ENCODE peak calls at places on chromosomes 5 and 9, in five cellular contexts. C is WTC11, Q is K562, T is HepG2, E is A549. U is an unnamed sample.

GRCh38 chr9:97854696-97855485 is 1.9 kb downstream of the FOXE1 start:
- DNase-seq in Q (no peak), T (no peak), E (no peak), C (no peak), U (peak)

GRCh38 chr9:133971121-133971951 is 20.8 kb downstream of the VAV2 start:
- DNase-seq in C (no peak), T (no peak), Q (no peak), E (no peak), U (no peak)

GRCh38 chr9:137064027-137064879 is 6.1 kb downstream of the SAPCD2 start:
- DNase-seq in Q (peak), T (peak), E (peak), C (peak), U (no peak)

GRCh38 chr5:166086568-166086967 is 2204.9 kb upstream of the WWC1 start:
- DNase-seq in T (no peak), C (no peak), E (no peak), Q (no peak), U (no peak)

GRCh38 chr5:141475625-141476131 is at the start of gene PCDHGC3:
- DNase-seq in E (peak), C (peak), T (peak), Q (no peak), U (no peak)

GRCh38 chr9:116452227-116452626 is 234.9 kb upstream of the TRIM32 start:
- DNase-seq in C (no peak), E (no peak), T (no peak), Q (no peak), U (no peak)

GRCh38 chr5:34487956-34488355 is 168.2 kb upstream of the RAI14 start:
- DNase-seq in T (no peak), E (no peak), Q (no peak), C (no peak), U (no peak)

GRCh38 chr9:12681620-12682019 is 11.6 kb upstream of the TYRP1 start:
- DNase-seq in Q (no peak), T (no peak), E (peak), C (no peak), U (no peak)

GRCh38 chr9:100216178-100216787 is 117.2 kb downstream of the INVS start:
- DNase-seq in E (peak), T (peak), C (peak), Q (peak), U (peak)

GRCh38 chr9:122580360-122580759 is 2.8 kb downstream of the OR1L8 start:
- DNase-seq in E (peak), Q (peak), C (no peak), T (no peak), U (no peak)

GRCh38 chr9:38682713-38683112 is 37.2 kb downstream of the FAM240B start:
- DNase-seq in Q (peak), E (peak), T (peak), C (no peak), U (no peak)

GRCh38 chr9:134891713-134892112 is 11.1 kb downstream of the FCN2 start:
- DNase-seq in C (no peak), T (no peak), E (no peak), Q (no peak), U (no peak)

GRCh38 chr5:112419050-112419595 is at the start of gene EPB41L4A:
- DNase-seq in Q (no peak), C (peak), E (peak), T (no peak), U (peak)

GRCh38 chr5:112420111-112420864 is 1.2 kb upstream of the EPB41L4A start:
- DNase-seq in E (peak), T (peak), C (peak), Q (peak), U (peak)

GRCh38 chr5:112419596-112420110 is 576 bp upstream of the EPB41L4A start:
- DNase-seq in T (no peak), E (peak), Q (peak), C (peak), U (peak)

GRCh38 chr5:112418412-112419049 is 546 bp downstream of the EPB41L4A start:
- DNase-seq in Q (no peak), C (no peak), E (no peak), T (no peak), U (no peak)

GRCh38 chr5:112417931-112418358 is 1.1 kb downstream of the EPB41L4A start:
- DNase-seq in Q (no peak), C (no peak), E (no peak), T (no peak), U (no peak)
- TF ChIP-seq JUN in Q (no peak), C (no peak), E (no peak), T (no peak), U (no peak)

GRCh38 chr5:109744261-109744660 is 54.5 kb downstream of the MAN2A1 start:
- DNase-seq in Q (no peak), T (no peak), E (no peak), C (no peak), U (no peak)

GRCh38 chr5:109753279-109753678 is 63.6 kb downstream of the MAN2A1 start:
- DNase-seq in E (no peak), T (no peak), Q (no peak), C (no peak), U (no peak)

GRCh38 chr5:109743770-109744212 is 54.1 kb downstream of the MAN2A1 start:
- DNase-seq in Q (peak), T (peak), E (peak), C (no peak), U (no peak)

GRCh38 chr5:109750407-109750806 is 60.7 kb downstream of the MAN2A1 start:
- DNase-seq in E (no peak), T (no peak), C (no peak), Q (no peak), U (no peak)

DNA sequence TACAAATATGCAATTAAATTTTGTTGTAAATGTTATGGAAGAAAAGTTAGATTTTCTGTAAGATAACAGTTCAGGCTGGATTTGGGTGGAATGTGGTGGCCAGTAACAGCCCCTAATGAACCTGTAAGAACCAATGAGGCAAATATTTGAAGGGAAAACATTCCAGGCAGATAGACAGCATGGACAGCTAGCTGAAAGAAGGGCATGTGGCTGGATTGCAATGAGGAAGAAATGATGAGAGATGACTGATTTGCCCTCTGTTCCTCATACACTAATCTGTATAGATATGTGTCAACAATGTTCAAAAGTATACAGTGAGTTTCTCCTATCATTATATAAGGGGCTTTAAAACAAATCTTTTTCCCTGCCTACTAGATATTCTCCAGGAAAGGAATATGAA is 58.8 kb downstream of the MAN2A1 start:
- DNase-seq in T (peak), E (no peak), Q (no peak), C (no peak), U (no peak)
- TF ChIP-seq JUN in T (no peak), E (no peak), Q (no peak), C (no peak), U (no peak)

GRCh38 chr9:27181381-27181780 is 72.4 kb downstream of the TEK start:
- DNase-seq in E (no peak), T (no peak), C (no peak), Q (no peak), U (no peak)
- TF ChIP-seq JUN in E (no peak), T (no peak), C (no peak), Q (no peak), U (no peak)

DNA sequence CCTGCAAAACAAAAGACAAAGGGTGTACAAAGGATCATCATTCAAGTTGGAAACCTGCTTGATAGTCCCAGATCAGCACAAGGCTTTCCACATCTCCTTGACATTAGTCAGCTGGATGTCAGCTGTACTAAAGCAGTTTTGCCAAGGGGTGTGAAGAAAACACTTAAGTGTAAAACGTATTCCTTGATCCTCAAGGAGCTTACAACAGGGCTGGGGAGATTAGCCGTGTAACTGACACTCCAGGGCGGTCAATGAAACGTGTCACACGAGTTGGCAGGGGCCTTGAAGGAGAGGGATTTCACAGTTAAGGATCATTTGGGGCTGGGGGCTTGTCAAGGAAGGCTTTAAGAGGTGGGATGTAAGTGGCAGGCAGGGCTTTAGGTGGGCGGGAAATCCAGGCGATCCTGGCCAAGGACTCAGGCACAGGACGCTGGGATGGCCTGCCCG is 421 bp upstream of the CNTLN start:
- DNase-seq in T (no peak), Q (no peak), E (no peak), C (no peak), U (no peak)
- TF ChIP-seq JUN in T (no peak), Q (no peak), E (no peak), C (no peak), U (no peak)

U was measured in H1.